ENCODE peak calls at places on chromosomes 6 and 20, in five cellular contexts. N, P, C, B and D are unnamed samples.

GRCh38 chr20:58950603-58951002 is 30.5 kb upstream of the NELFCD start:
- DNase-seq in N (no peak), P (no peak), C (peak), B (no peak), D (no peak)

GRCh38 chr20:56796345-56796744 is 167.2 kb downstream of the TFAP2C start:
- DNase-seq in N (no peak), P (no peak), C (no peak), B (no peak), D (no peak)

GRCh38 chr6:11315743-11316437 is 83.4 kb upstream of the NEDD9 start:
- DNase-seq in N (peak), P (no peak), C (no peak), B (no peak), D (no peak)

GRCh38 chr6:125170376-125170775 is 16.8 kb downstream of the TPD52L1 start:
- DNase-seq in N (peak), P (no peak), C (peak), B (no peak), D (no peak)

GRCh38 chr6:70666726-70667125 is 957 bp upstream of the SMAP1 start:
- DNase-seq in N (no peak), P (no peak), C (no peak), B (no peak), D (no peak)

GRCh38 chr6:136181191-136181833 is 68.8 kb downstream of the MTFR2 start:
- DNase-seq in N (no peak), P (no peak), C (no peak), B (no peak), D (no peak)

GRCh38 chr6:89412071-89413005 is at the start of gene RRAGD:
- DNase-seq in N (no peak), P (peak), C (peak), B (peak), D (peak)

GRCh38 chr6:109513571-109514071 is 30.6 kb upstream of the ZBTB24 start:
- DNase-seq in N (peak), P (no peak), C (no peak), B (no peak), D (peak)

GRCh38 chr20:10344953-10345352 is 89.1 kb downstream of the MKKS start:
- DNase-seq in N (no peak), P (no peak), C (no peak), B (no peak), D (no peak)

GRCh38 chr6:70725817-70726413 is 58.2 kb downstream of the SMAP1 start:
- DNase-seq in N (peak), P (no peak), C (peak), B (no peak), D (no peak)

GRCh38 chr20:44467289-44467883 is 8.3 kb upstream of the TTPAL start:
- DNase-seq in N (no peak), P (no peak), C (no peak), B (no peak), D (no peak)

GRCh38 chr6:48825501-48826317 is 637.3 kb downstream of the MMUT start:
- DNase-seq in N (peak), P (no peak), C (no peak), B (no peak), D (no peak)

GRCh38 chr6:107600936-107601335 is 111.0 kb downstream of the SOBP start:
- DNase-seq in N (peak), P (no peak), C (no peak), B (no peak), D (no peak)

GRCh38 chr6:168341280-168341679 is 21.7 kb upstream of the DACT2 start:
- DNase-seq in N (no peak), P (no peak), C (no peak), B (no peak), D (no peak)

GRCh38 chr20:36352843-36353553 is 46.9 kb downstream of the DLGAP4 start:
- DNase-seq in N (no peak), P (no peak), C (no peak), B (no peak), D (no peak)

GRCh38 chr6:75267461-75267860 is 17.1 kb downstream of the TMEM30A start:
- DNase-seq in N (no peak), P (no peak), C (no peak), B (no peak), D (no peak)

GRCh38 chr20:5784735-5785134 is 34.5 kb downstream of the SHLD1 start:
- DNase-seq in N (no peak), P (no peak), C (peak), B (no peak), D (no peak)